ENCODE peak calls at places on chromosomes 7 and 10, in six cellular contexts. One of them, this sample, is unnamed.

GRCh38 chr7:151666886-151667285 is 147.2 kb upstream of the RHEB start:
- DNase-seq in IMR-90: no peak
- DNase-seq in A549: no peak
- DNase-seq in kidney: no peak
- DNase-seq in lung: no peak
- DNase-seq in dorsolateral prefrontal cortex: no peak
- DNase-seq in this sample: no peak

GRCh38 chr10:89609730-89610393 is 35.2 kb downstream of the PANK1 start:
- DNase-seq in IMR-90: no peak
- DNase-seq in A549: no peak
- DNase-seq in kidney: no peak
- DNase-seq in lung: no peak
- DNase-seq in dorsolateral prefrontal cortex: no peak
- DNase-seq in this sample: no peak

GRCh38 chr10:3907514-3907913 is 122.5 kb upstream of the KLF6 start:
- DNase-seq in IMR-90: peak; percentile 64
- DNase-seq in A549: no peak
- DNase-seq in kidney: no peak
- DNase-seq in lung: peak; percentile 37
- DNase-seq in dorsolateral prefrontal cortex: no peak
- DNase-seq in this sample: no peak

GRCh38 chr7:30032310-30033125 is 4.3 kb downstream of the PLEKHA8 start:
- DNase-seq in IMR-90: peak; percentile 82
- DNase-seq in A549: no peak
- DNase-seq in kidney: no peak
- DNase-seq in lung: no peak
- DNase-seq in dorsolateral prefrontal cortex: no peak
- DNase-seq in this sample: no peak

GRCh38 chr7:130273081-130273699 is 6.5 kb downstream of the CPA2 start:
- DNase-seq in IMR-90: peak; percentile 48
- DNase-seq in A549: no peak
- DNase-seq in kidney: no peak
- DNase-seq in lung: no peak
- DNase-seq in dorsolateral prefrontal cortex: no peak
- DNase-seq in this sample: peak; percentile 76

GRCh38 chr7:132560825-132561529 is 15.3 kb downstream of the PLXNA4 start:
- DNase-seq in IMR-90: no peak
- DNase-seq in A549: peak; percentile 40
- DNase-seq in kidney: no peak
- DNase-seq in lung: no peak
- DNase-seq in dorsolateral prefrontal cortex: no peak
- DNase-seq in this sample: no peak

GRCh38 chr10:109966961-109967738 is 40.6 kb upstream of the ADD3 start:
- DNase-seq in IMR-90: peak; percentile 88
- DNase-seq in A549: peak; percentile 23
- DNase-seq in kidney: no peak
- DNase-seq in lung: no peak
- DNase-seq in dorsolateral prefrontal cortex: peak; percentile 35
- DNase-seq in this sample: no peak

GRCh38 chr7:69373171-69374035 is 224.9 kb upstream of the AUTS2 start:
- DNase-seq in IMR-90: no peak
- DNase-seq in A549: peak; percentile 37
- DNase-seq in kidney: no peak
- DNase-seq in lung: no peak
- DNase-seq in dorsolateral prefrontal cortex: no peak
- DNase-seq in this sample: no peak

GRCh38 chr10:88965016-88965415 is 12.4 kb upstream of the ACTA2 start:
- DNase-seq in IMR-90: peak; percentile 42
- DNase-seq in A549: no peak
- DNase-seq in kidney: no peak
- DNase-seq in lung: no peak
- DNase-seq in dorsolateral prefrontal cortex: no peak
- DNase-seq in this sample: no peak

GRCh38 chr10:115948415-115948814 is 324.6 kb downstream of the GFRA1 start:
- DNase-seq in IMR-90: peak; percentile 33
- DNase-seq in A549: peak; percentile 13
- DNase-seq in kidney: no peak
- DNase-seq in lung: no peak
- DNase-seq in dorsolateral prefrontal cortex: no peak
- DNase-seq in this sample: peak; percentile 23

GRCh38 chr7:108109216-108109908 is 20.8 kb downstream of the LAMB4 start:
- DNase-seq in IMR-90: no peak
- DNase-seq in A549: peak; percentile 48
- DNase-seq in kidney: no peak
- DNase-seq in lung: no peak
- DNase-seq in dorsolateral prefrontal cortex: no peak
- DNase-seq in this sample: peak; percentile 11

GRCh38 chr10:117214401-117214800 is 17.1 kb downstream of the KCNK18 start:
- DNase-seq in IMR-90: peak; percentile 17
- DNase-seq in A549: peak; percentile 44
- DNase-seq in kidney: no peak
- DNase-seq in lung: no peak
- DNase-seq in dorsolateral prefrontal cortex: no peak
- DNase-seq in this sample: peak; percentile 72

GRCh38 chr10:103458720-103459119 is at the start of gene CALHM1:
- DNase-seq in IMR-90: no peak
- DNase-seq in A549: no peak
- DNase-seq in kidney: no peak
- DNase-seq in lung: no peak
- DNase-seq in dorsolateral prefrontal cortex: peak; percentile 40
- DNase-seq in this sample: peak; percentile 54

GRCh38 chr10:23110722-23111660 is 15.6 kb downstream of the MSRB2 start:
- DNase-seq in IMR-90: no peak
- DNase-seq in A549: no peak
- DNase-seq in kidney: no peak
- DNase-seq in lung: no peak
- DNase-seq in dorsolateral prefrontal cortex: no peak
- DNase-seq in this sample: no peak

GRCh38 chr10:79159141-79159619 is 90.4 kb downstream of the ZMIZ1 start:
- DNase-seq in IMR-90: peak; percentile 83
- DNase-seq in A549: no peak
- DNase-seq in kidney: no peak
- DNase-seq in lung: no peak
- DNase-seq in dorsolateral prefrontal cortex: no peak
- DNase-seq in this sample: no peak

GRCh38 chr10:93334901-93335312 is 147.2 kb downstream of the MYOF start:
- DNase-seq in IMR-90: peak; percentile 41
- DNase-seq in A549: no peak
- DNase-seq in kidney: no peak
- DNase-seq in lung: no peak
- DNase-seq in dorsolateral prefrontal cortex: no peak
- DNase-seq in this sample: peak; percentile 91

GRCh38 chr10:109343293-109343692 is 580.0 kb downstream of the XPNPEP1 start:
- DNase-seq in IMR-90: peak; percentile 87
- DNase-seq in A549: no peak
- DNase-seq in kidney: no peak
- DNase-seq in lung: no peak
- DNase-seq in dorsolateral prefrontal cortex: no peak
- DNase-seq in this sample: no peak

GRCh38 chr7:101625076-101625914 is 3.8 kb downstream of the MYL10 start:
- DNase-seq in IMR-90: peak; percentile 29
- DNase-seq in A549: no peak
- DNase-seq in kidney: no peak
- DNase-seq in lung: no peak
- DNase-seq in dorsolateral prefrontal cortex: no peak
- DNase-seq in this sample: no peak

GRCh38 chr7:138512885-138513284 is 52.8 kb downstream of the TRIM24 start:
- DNase-seq in IMR-90: no peak
- DNase-seq in A549: no peak
- DNase-seq in kidney: no peak
- DNase-seq in lung: no peak
- DNase-seq in dorsolateral prefrontal cortex: no peak
- DNase-seq in this sample: no peak

GRCh38 chr7:42238709-42239395 is 1.8 kb upstream of the GLI3 start:
- DNase-seq in IMR-90: peak; percentile 84
- DNase-seq in A549: no peak
- DNase-seq in kidney: no peak
- DNase-seq in lung: no peak
- DNase-seq in dorsolateral prefrontal cortex: no peak
- DNase-seq in this sample: peak; percentile 78

GRCh38 chr7:3065724-3066143 is 22.1 kb upstream of the CARD11 start:
- DNase-seq in IMR-90: peak; percentile 4
- DNase-seq in A549: peak; percentile 45
- DNase-seq in kidney: no peak
- DNase-seq in lung: no peak
- DNase-seq in dorsolateral prefrontal cortex: no peak
- DNase-seq in this sample: peak; percentile 47
- TF ChIP-seq CTCF in IMR-90: no peak
- TF ChIP-seq CTCF in A549: peak; percentile 48
- TF ChIP-seq CTCF in kidney: peak; percentile 27
- TF ChIP-seq CTCF in lung: peak; percentile 38
- TF ChIP-seq CTCF in dorsolateral prefrontal cortex: peak; percentile 21
- TF ChIP-seq CTCF in this sample: no peak

GRCh38 chr7:98907570-98907969 is 29.2 kb downstream of the TRRAP start:
- DNase-seq in IMR-90: no peak
- DNase-seq in A549: peak; percentile 17
- DNase-seq in kidney: no peak
- DNase-seq in lung: no peak
- DNase-seq in dorsolateral prefrontal cortex: no peak
- DNase-seq in this sample: no peak
- TF ChIP-seq CTCF in IMR-90: no peak
- TF ChIP-seq CTCF in A549: no peak
- TF ChIP-seq CTCF in kidney: no peak
- TF ChIP-seq CTCF in lung: no peak
- TF ChIP-seq CTCF in dorsolateral prefrontal cortex: no peak
- TF ChIP-seq CTCF in this sample: no peak

GRCh38 chr10:19817251-19818046 is 1.2 kb downstream of the PLXDC2 start:
- DNase-seq in IMR-90: no peak
- DNase-seq in A549: no peak
- DNase-seq in kidney: peak; percentile 75
- DNase-seq in lung: no peak
- DNase-seq in dorsolateral prefrontal cortex: no peak
- DNase-seq in this sample: no peak
- TF ChIP-seq CTCF in IMR-90: no peak
- TF ChIP-seq CTCF in A549: no peak
- TF ChIP-seq CTCF in kidney: no peak
- TF ChIP-seq CTCF in lung: no peak
- TF ChIP-seq CTCF in dorsolateral prefrontal cortex: no peak
- TF ChIP-seq CTCF in this sample: peak; percentile 22

GRCh38 chr10:80289451-80290287 is at the start of gene MAT1A:
- DNase-seq in IMR-90: peak; percentile 3
- DNase-seq in A549: peak; percentile 36
- DNase-seq in kidney: no peak
- DNase-seq in lung: no peak
- DNase-seq in dorsolateral prefrontal cortex: no peak
- DNase-seq in this sample: no peak
- TF ChIP-seq CTCF in IMR-90: no peak
- TF ChIP-seq CTCF in A549: no peak
- TF ChIP-seq CTCF in kidney: no peak
- TF ChIP-seq CTCF in lung: no peak
- TF ChIP-seq CTCF in dorsolateral prefrontal cortex: no peak
- TF ChIP-seq CTCF in this sample: no peak

GRCh38 chr10:14306201-14306600 is 24.5 kb downstream of the FRMD4A start:
- DNase-seq in IMR-90: no peak
- DNase-seq in A549: no peak
- DNase-seq in kidney: no peak
- DNase-seq in lung: no peak
- DNase-seq in dorsolateral prefrontal cortex: no peak
- DNase-seq in this sample: no peak

GRCh38 chr10:14296081-14296709 is 34.5 kb downstream of the FRMD4A start:
- DNase-seq in IMR-90: no peak
- DNase-seq in A549: no peak
- DNase-seq in kidney: no peak
- DNase-seq in lung: no peak
- DNase-seq in dorsolateral prefrontal cortex: no peak
- DNase-seq in this sample: no peak

GRCh38 chr10:14304029-14304428 is 26.7 kb downstream of the FRMD4A start:
- DNase-seq in IMR-90: no peak
- DNase-seq in A549: no peak
- DNase-seq in kidney: no peak
- DNase-seq in lung: no peak
- DNase-seq in dorsolateral prefrontal cortex: no peak
- DNase-seq in this sample: no peak

GRCh38 chr10:14299516-14299915 is 31.2 kb downstream of the FRMD4A start:
- DNase-seq in IMR-90: no peak
- DNase-seq in A549: no peak
- DNase-seq in kidney: no peak
- DNase-seq in lung: no peak
- DNase-seq in dorsolateral prefrontal cortex: no peak
- DNase-seq in this sample: no peak

DNA sequence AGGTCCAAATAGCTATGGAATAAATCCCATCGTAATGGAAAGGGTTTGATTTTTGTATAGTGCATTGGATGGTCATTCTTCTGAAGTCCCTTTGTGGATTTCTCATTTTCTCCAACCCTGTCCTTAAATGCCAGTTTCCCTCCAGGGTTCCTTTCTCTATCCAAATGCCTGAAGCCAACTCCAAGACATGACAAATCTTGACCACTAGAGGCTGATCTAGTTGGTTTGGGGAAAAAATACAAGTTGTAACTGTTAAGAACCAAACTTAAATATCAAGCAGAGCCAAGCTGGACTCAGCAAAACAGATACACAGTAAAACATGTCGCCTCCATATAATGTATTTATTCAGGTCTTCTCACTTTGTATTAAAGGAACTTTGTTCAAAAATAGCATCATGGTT is 28.7 kb downstream of the FRMD4A start:
- DNase-seq in IMR-90: peak; percentile 43
- DNase-seq in A549: no peak
- DNase-seq in kidney: no peak
- DNase-seq in lung: no peak
- DNase-seq in dorsolateral prefrontal cortex: no peak
- DNase-seq in this sample: peak; percentile 24
- TF ChIP-seq CTCF in IMR-90: peak; percentile 53
- TF ChIP-seq CTCF in A549: no peak
- TF ChIP-seq CTCF in kidney: peak; percentile 26
- TF ChIP-seq CTCF in lung: no peak
- TF ChIP-seq CTCF in dorsolateral prefrontal cortex: no peak
- TF ChIP-seq CTCF in this sample: no peak

GRCh38 chr7:75758491-75758890 is 13.5 kb downstream of the CCL26 start:
- DNase-seq in IMR-90: peak; percentile 23
- DNase-seq in A549: no peak
- DNase-seq in kidney: no peak
- DNase-seq in lung: no peak
- DNase-seq in dorsolateral prefrontal cortex: no peak
- DNase-seq in this sample: no peak

GRCh38 chr7:75757298-75757676 is 14.7 kb downstream of the CCL26 start:
- DNase-seq in IMR-90: no peak
- DNase-seq in A549: no peak
- DNase-seq in kidney: no peak
- DNase-seq in lung: no peak
- DNase-seq in dorsolateral prefrontal cortex: no peak
- DNase-seq in this sample: no peak

GRCh38 chr7:75756340-75757297 is 15.4 kb downstream of the CCL26 start:
- DNase-seq in IMR-90: peak; percentile 53
- DNase-seq in A549: peak; percentile 60
- DNase-seq in kidney: no peak
- DNase-seq in lung: no peak
- DNase-seq in dorsolateral prefrontal cortex: no peak
- DNase-seq in this sample: peak; percentile 47

GRCh38 chr7:75757860-75758259 is 14.2 kb downstream of the CCL26 start:
- DNase-seq in IMR-90: no peak
- DNase-seq in A549: no peak
- DNase-seq in kidney: no peak
- DNase-seq in lung: no peak
- DNase-seq in dorsolateral prefrontal cortex: no peak
- DNase-seq in this sample: no peak

GRCh38 chr7:75762350-75762917 is 9.6 kb downstream of the CCL26 start:
- DNase-seq in IMR-90: peak; percentile 77
- DNase-seq in A549: peak; percentile 80
- DNase-seq in kidney: no peak
- DNase-seq in lung: no peak
- DNase-seq in dorsolateral prefrontal cortex: no peak
- DNase-seq in this sample: peak; percentile 86
- TF ChIP-seq CTCF in IMR-90: peak; percentile 83
- TF ChIP-seq CTCF in A549: peak; percentile 84
- TF ChIP-seq CTCF in kidney: peak; percentile 57
- TF ChIP-seq CTCF in lung: peak; percentile 73
- TF ChIP-seq CTCF in dorsolateral prefrontal cortex: peak; percentile 87
- TF ChIP-seq CTCF in this sample: peak; percentile 88

This sample was measured in RWPE1.